ENCODE peak calls at places on chromosome 11, in eight cellular contexts. Q is astrocyte, C is astrocyte of the spinal cord, V is cardiac fibroblast, M is ovary, X is fibroblast of pulmonary artery, J is dorsolateral prefrontal cortex, R is astrocyte of the cerebellum. N is an unnamed sample.

GRCh38 chr11:57248780-57249383 is 11.8 kb upstream of the APLNR start:
- DNase-seq in Q (peak; percentile 26), C (peak; percentile 54), M (peak; percentile 25), V (peak; percentile 80), J (peak; percentile 64), X (peak; percentile 78), R (no peak), N (peak; percentile 11)

GRCh38 chr11:87368876-87369480 is 331.2 kb downstream of the TMEM135 start:
- DNase-seq in M (no peak), J (no peak), X (no peak), Q (peak; percentile 60), R (no peak), V (peak; percentile 6), C (no peak), N (no peak)

GRCh38 chr11:69985654-69986420 is 92.3 kb upstream of the ANO1 start:
- DNase-seq in V (no peak), M (no peak), C (no peak), X (no peak), R (no peak), Q (no peak), J (no peak), N (no peak)

GRCh38 chr11:88103337-88104206 is 71.7 kb downstream of the RAB38 start:
- DNase-seq in C (peak; percentile 44), R (peak; percentile 1), X (peak; percentile 73), J (no peak), V (peak; percentile 81), M (no peak), Q (peak; percentile 56), N (peak; percentile 29)

GRCh38 chr11:33722579-33723234 is 13.5 kb downstream of the CD59 start:
- DNase-seq in V (peak; percentile 90), M (no peak), C (peak; percentile 74), R (no peak), Q (peak; percentile 77), X (peak; percentile 51), J (no peak), N (no peak)

GRCh38 chr11:29173660-29174062 is 843.2 kb downstream of the KCNA4 start:
- DNase-seq in X (peak; percentile 85), C (peak; percentile 93), M (no peak), R (peak; percentile 63), J (no peak), V (peak; percentile 83), Q (peak; percentile 98), N (peak; percentile 5)

GRCh38 chr11:128890543-128891409 is at the start of gene KCNJ5:
- DNase-seq in V (no peak), M (peak; percentile 58), X (peak; percentile 16), R (no peak), C (no peak), J (peak; percentile 51), Q (no peak), N (no peak)

GRCh38 chr11:67670316-67671210 is 3.9 kb downstream of the ALDH3B2 start:
- DNase-seq in Q (no peak), R (no peak), M (no peak), X (no peak), C (no peak), V (no peak), J (no peak), N (no peak)

GRCh38 chr11:117688255-117688797 is 108.7 kb downstream of the DSCAML1 start:
- DNase-seq in C (no peak), M (no peak), X (no peak), J (no peak), R (no peak), V (no peak), Q (no peak), N (no peak)

GRCh38 chr11:92211576-92212167 is 12.9 kb upstream of the FAT3 start:
- DNase-seq in Q (peak; percentile 12), M (no peak), V (peak; percentile 36), X (peak; percentile 28), J (peak; percentile 51), R (no peak), C (peak; percentile 36), N (no peak)

GRCh38 chr11:3929689-3930088 is 74.2 kb downstream of the STIM1 start:
- DNase-seq in C (no peak), V (no peak), Q (no peak), J (no peak), R (no peak), X (no peak), M (peak; percentile 34), N (no peak)

GRCh38 chr11:120881591-120881990 is 142.3 kb upstream of the TBCEL start:
- DNase-seq in C (no peak), J (no peak), X (peak; percentile 16), R (no peak), Q (peak; percentile 16), M (no peak), V (no peak), N (no peak)

GRCh38 chr11:8356731-8357504 is 93.2 kb upstream of the LMO1 start:
- DNase-seq in R (no peak), M (peak; percentile 81), V (no peak), X (no peak), Q (peak; percentile 22), C (no peak), J (peak; percentile 63), N (no peak)

GRCh38 chr11:13010737-13011342 is 1.7 kb downstream of the RASSF10 start:
- DNase-seq in Q (no peak), R (no peak), M (no peak), V (no peak), X (no peak), J (no peak), C (no peak), N (no peak)
- H3K4me3 ChIP-seq in Q (no peak overlapping the region), R (no peak overlapping the region), M (no peak overlapping the region), V (no peak overlapping the region), X (no peak overlapping the region), J (no peak overlapping the region), C (no peak overlapping the region), N (no peak overlapping the region)

GRCh38 chr11:64028398-64029115 is 7.2 kb upstream of the FLRT1 start:
- DNase-seq in C (no peak), V (no peak), X (no peak), J (no peak), M (no peak), Q (peak; percentile 16), R (no peak), N (no peak)
- H3K4me3 ChIP-seq in C (no peak overlapping the region), V (no peak overlapping the region), X (no peak overlapping the region), J (peak overlapping the region; percentile 20), M (no peak overlapping the region), Q (no peak overlapping the region), R (no peak overlapping the region), N (no peak overlapping the region)

GRCh38 chr11:1049431-1049891 is 12.9 kb upstream of the MUC6 start:
- DNase-seq in R (no peak), Q (no peak), X (no peak), M (peak; percentile 7), J (peak; percentile 23), V (no peak), C (no peak), N (no peak)

GRCh38 chr11:1051356-1052132 is 15.0 kb upstream of the MUC6 start:
- DNase-seq in Q (no peak), J (peak; percentile 17), X (no peak), C (no peak), R (no peak), V (no peak), M (no peak), N (no peak)

GRCh38 chr11:1049071-1049405 is 12.5 kb upstream of the MUC6 start:
- DNase-seq in J (peak; percentile 24), Q (no peak), C (no peak), M (no peak), X (no peak), V (no peak), R (no peak), N (no peak)

GRCh38 chr11:1050581-1051355 is 14.2 kb upstream of the MUC6 start:
- DNase-seq in Q (no peak), C (peak; percentile 32), R (peak; percentile 27), V (peak; percentile 57), J (peak; percentile 79), X (peak; percentile 65), M (peak; percentile 51), N (peak; percentile 12)

DNA sequence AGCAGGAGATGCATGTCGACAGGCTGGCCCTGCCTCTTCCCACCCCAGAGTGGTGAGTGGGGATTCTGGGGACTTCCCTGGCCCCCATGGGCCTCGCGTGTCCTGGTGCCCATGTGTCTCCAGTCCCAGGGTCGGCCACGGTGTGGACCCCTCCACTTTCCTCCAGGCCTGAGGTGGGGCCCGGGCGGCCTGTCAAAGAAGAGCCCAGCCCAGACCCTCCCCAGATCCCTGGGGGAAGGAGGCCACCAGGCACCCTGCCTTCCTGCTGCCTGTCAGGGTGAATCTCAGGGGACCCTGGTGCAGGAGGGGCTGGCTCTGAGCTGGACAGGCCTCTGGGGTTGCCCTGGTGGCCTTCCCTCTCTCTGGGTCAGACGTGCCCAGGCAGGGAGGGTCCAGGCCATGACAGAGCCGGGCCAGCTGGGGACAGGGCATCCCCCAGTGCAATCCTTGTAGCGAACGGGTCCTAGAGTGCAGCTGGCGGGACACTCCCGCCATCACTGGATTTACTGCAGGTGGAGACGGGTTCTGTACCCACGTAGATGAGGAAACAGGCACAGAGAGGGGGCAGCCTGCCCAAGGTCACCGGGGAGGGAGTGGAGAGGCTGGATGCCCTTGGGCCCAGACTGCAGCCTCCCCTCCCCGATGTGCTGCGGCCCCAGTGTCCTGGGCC is 13.5 kb upstream of the MUC6 start:
- DNase-seq in R (no peak), J (peak; percentile 29), M (peak; percentile 5), X (no peak), V (no peak), Q (no peak), C (no peak), N (no peak)
- H3K4me3 ChIP-seq in R (no peak overlapping the region), J (no peak overlapping the region), M (no peak overlapping the region), X (no peak overlapping the region), V (no peak overlapping the region), Q (no peak overlapping the region), C (no peak overlapping the region), N (no peak overlapping the region)

GRCh38 chr11:46879056-46879585 is 33.0 kb upstream of the CKAP5 start:
- DNase-seq in M (no peak), C (no peak), V (no peak), Q (no peak), R (no peak), X (no peak), J (no peak), N (no peak)

GRCh38 chr11:46874586-46874985 is 28.5 kb upstream of the CKAP5 start:
- DNase-seq in R (no peak), X (no peak), Q (no peak), J (no peak), M (no peak), C (no peak), V (no peak), N (no peak)

GRCh38 chr11:46877580-46877979 is 31.5 kb upstream of the CKAP5 start:
- DNase-seq in M (no peak), Q (no peak), R (no peak), X (no peak), V (no peak), J (no peak), C (no peak), N (no peak)

DNA sequence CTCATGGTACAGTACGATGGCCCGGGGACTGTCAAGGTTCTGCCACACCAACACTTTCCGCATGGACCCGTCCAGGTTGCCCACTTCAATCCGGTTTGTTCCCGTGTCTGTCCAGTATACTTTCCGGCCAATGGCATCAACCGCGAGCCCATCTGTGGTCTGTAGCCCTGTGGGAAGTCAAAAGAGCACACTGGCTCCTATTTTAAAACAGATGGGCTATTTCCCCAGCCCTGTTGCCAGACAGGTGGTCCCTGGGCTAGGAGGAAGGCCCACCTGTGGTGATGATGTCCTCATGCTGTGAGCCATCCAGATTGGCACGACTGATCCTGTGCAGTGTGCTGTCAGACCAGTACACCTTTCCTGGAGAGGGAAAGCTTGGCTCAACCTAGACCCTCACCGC is 30.4 kb upstream of the CKAP5 start:
- DNase-seq in M (no peak), X (no peak), Q (no peak), V (no peak), R (no peak), J (no peak), C (no peak), N (no peak)
- H3K4me3 ChIP-seq in M (no peak overlapping the region), X (no peak overlapping the region), Q (no peak overlapping the region), V (no peak overlapping the region), R (no peak overlapping the region), J (no peak overlapping the region), C (no peak overlapping the region), N (no peak overlapping the region)

N was measured in HFF-Myc.